ENCODE peak calls at places on chromosomes 7 and 10, in six cellular contexts. One of them, this sample, is unnamed.
A peak's percentile ranks its signal among the peaks of the same experiment; 100 is the strongest.

GRCh38 chr10:89207181-89207800 is at the start of gene CH25H:
- DNase-seq in DND-41: peak; percentile 28
- DNase-seq in dorsolateral prefrontal cortex: peak; percentile 90
- DNase-seq in fibroblast of lung: peak; percentile 81
- DNase-seq in choroid plexus epithelial cell: peak; percentile 82
- DNase-seq in endothelial cell: peak; percentile 68
- DNase-seq in this sample: peak; percentile 68

GRCh38 chr10:5977471-5978370 is at the start of gene IL15RA:
- DNase-seq in DND-41: peak; percentile 87
- DNase-seq in dorsolateral prefrontal cortex: peak; percentile 50
- DNase-seq in fibroblast of lung: peak; percentile 68
- DNase-seq in choroid plexus epithelial cell: peak; percentile 51
- DNase-seq in endothelial cell: peak; percentile 55
- DNase-seq in this sample: peak; percentile 94

GRCh38 chr10:95832216-95833037 is 75.3 kb upstream of the CC2D2B start:
- DNase-seq in DND-41: no peak
- DNase-seq in dorsolateral prefrontal cortex: no peak
- DNase-seq in fibroblast of lung: no peak
- DNase-seq in choroid plexus epithelial cell: no peak
- DNase-seq in endothelial cell: no peak
- DNase-seq in this sample: peak; percentile 69

GRCh38 chr10:132111871-132112341 is 46.2 kb downstream of the JAKMIP3 start:
- DNase-seq in DND-41: no peak
- DNase-seq in dorsolateral prefrontal cortex: peak; percentile 3
- DNase-seq in fibroblast of lung: no peak
- DNase-seq in choroid plexus epithelial cell: no peak
- DNase-seq in endothelial cell: peak; percentile 1
- DNase-seq in this sample: no peak

GRCh38 chr7:80453699-80454340 is 58.0 kb downstream of the GNAT3 start:
- DNase-seq in DND-41: no peak
- DNase-seq in dorsolateral prefrontal cortex: no peak
- DNase-seq in fibroblast of lung: peak; percentile 69
- DNase-seq in choroid plexus epithelial cell: peak; percentile 66
- DNase-seq in endothelial cell: no peak
- DNase-seq in this sample: peak; percentile 13

GRCh38 chr7:2350055-2350454 is 4.6 kb upstream of the EIF3B start:
- DNase-seq in DND-41: no peak
- DNase-seq in dorsolateral prefrontal cortex: no peak
- DNase-seq in fibroblast of lung: no peak
- DNase-seq in choroid plexus epithelial cell: no peak
- DNase-seq in endothelial cell: no peak
- DNase-seq in this sample: no peak

GRCh38 chr10:22427890-22428571 is 82.7 kb downstream of the SPAG6 start:
- DNase-seq in DND-41: no peak
- DNase-seq in dorsolateral prefrontal cortex: no peak
- DNase-seq in fibroblast of lung: peak; percentile 97
- DNase-seq in choroid plexus epithelial cell: peak; percentile 72
- DNase-seq in endothelial cell: no peak
- DNase-seq in this sample: no peak

GRCh38 chr10:66329116-66329515 is 596.7 kb upstream of the LRRTM3 start:
- DNase-seq in DND-41: no peak
- DNase-seq in dorsolateral prefrontal cortex: no peak
- DNase-seq in fibroblast of lung: no peak
- DNase-seq in choroid plexus epithelial cell: no peak
- DNase-seq in endothelial cell: no peak
- DNase-seq in this sample: no peak

GRCh38 chr10:124378817-124379510 is 39.8 kb downstream of the OAT start:
- DNase-seq in DND-41: no peak
- DNase-seq in dorsolateral prefrontal cortex: peak; percentile 12
- DNase-seq in fibroblast of lung: no peak
- DNase-seq in choroid plexus epithelial cell: no peak
- DNase-seq in endothelial cell: no peak
- DNase-seq in this sample: no peak

GRCh38 chr7:51229106-51229537 is 87.5 kb downstream of the COBL start:
- DNase-seq in DND-41: no peak
- DNase-seq in dorsolateral prefrontal cortex: no peak
- DNase-seq in fibroblast of lung: no peak
- DNase-seq in choroid plexus epithelial cell: no peak
- DNase-seq in endothelial cell: no peak
- DNase-seq in this sample: no peak

GRCh38 chr7:5773661-5774086 is 7.8 kb downstream of the RNF216 start:
- DNase-seq in DND-41: peak; percentile 60
- DNase-seq in dorsolateral prefrontal cortex: no peak
- DNase-seq in fibroblast of lung: peak; percentile 77
- DNase-seq in choroid plexus epithelial cell: peak; percentile 92
- DNase-seq in endothelial cell: no peak
- DNase-seq in this sample: peak; percentile 69

GRCh38 chr10:80945267-80945880 is 407.7 kb downstream of the SH2D4B start:
- DNase-seq in DND-41: no peak
- DNase-seq in dorsolateral prefrontal cortex: no peak
- DNase-seq in fibroblast of lung: no peak
- DNase-seq in choroid plexus epithelial cell: no peak
- DNase-seq in endothelial cell: peak; percentile 27
- DNase-seq in this sample: no peak
- TF ChIP-seq CTCF in DND-41: no peak
- TF ChIP-seq CTCF in dorsolateral prefrontal cortex: peak; percentile 57
- TF ChIP-seq CTCF in fibroblast of lung: no peak
- TF ChIP-seq CTCF in choroid plexus epithelial cell: no peak
- TF ChIP-seq CTCF in endothelial cell: no peak
- TF ChIP-seq CTCF in this sample: no peak

GRCh38 chr7:85748861-85749260 is 562.0 kb upstream of the SEMA3D start:
- DNase-seq in DND-41: no peak
- DNase-seq in dorsolateral prefrontal cortex: no peak
- DNase-seq in fibroblast of lung: no peak
- DNase-seq in choroid plexus epithelial cell: no peak
- DNase-seq in endothelial cell: no peak
- DNase-seq in this sample: no peak

GRCh38 chr7:85749715-85750453 is 563.0 kb upstream of the SEMA3D start:
- DNase-seq in DND-41: no peak
- DNase-seq in dorsolateral prefrontal cortex: no peak
- DNase-seq in fibroblast of lung: no peak
- DNase-seq in choroid plexus epithelial cell: peak; percentile 14
- DNase-seq in endothelial cell: no peak
- DNase-seq in this sample: no peak

DNA sequence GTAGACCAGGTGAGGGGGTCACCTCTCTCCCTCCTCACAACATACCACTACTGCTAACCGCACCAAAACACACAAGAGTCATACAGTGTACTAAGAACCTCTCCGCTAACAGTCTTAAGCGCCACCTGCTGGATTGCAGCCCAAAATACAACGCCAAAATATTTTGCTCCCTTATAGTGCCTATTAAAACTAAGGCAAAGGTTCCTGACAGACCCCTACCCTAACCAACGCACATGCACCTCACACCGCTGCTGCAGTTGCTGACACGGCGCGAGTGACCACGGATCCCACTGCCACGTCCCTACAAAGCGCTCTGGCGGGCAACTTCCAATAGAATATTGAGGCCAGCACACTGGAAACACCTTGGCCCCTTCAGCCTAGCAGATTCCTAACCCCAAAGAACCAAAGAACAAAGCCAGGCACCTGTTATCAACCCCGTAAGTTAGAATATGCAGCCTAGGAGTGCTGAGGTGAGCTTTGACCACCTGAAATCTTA is 563.6 kb upstream of the SEMA3D start:
- DNase-seq in DND-41: peak; percentile 22
- DNase-seq in dorsolateral prefrontal cortex: no peak
- DNase-seq in fibroblast of lung: peak; percentile 60
- DNase-seq in choroid plexus epithelial cell: peak; percentile 68
- DNase-seq in endothelial cell: peak; percentile 67
- DNase-seq in this sample: peak; percentile 28
- TF ChIP-seq CTCF in DND-41: peak; percentile 68
- TF ChIP-seq CTCF in dorsolateral prefrontal cortex: peak; percentile 35
- TF ChIP-seq CTCF in fibroblast of lung: peak; percentile 62
- TF ChIP-seq CTCF in choroid plexus epithelial cell: peak; percentile 89
- TF ChIP-seq CTCF in endothelial cell: peak; percentile 82
- TF ChIP-seq CTCF in this sample: peak; percentile 26

GRCh38 chr10:16742165-16742960 is 74.9 kb downstream of the RSU1 start:
- DNase-seq in DND-41: no peak
- DNase-seq in dorsolateral prefrontal cortex: no peak
- DNase-seq in fibroblast of lung: no peak
- DNase-seq in choroid plexus epithelial cell: no peak
- DNase-seq in endothelial cell: no peak
- DNase-seq in this sample: no peak
- TF ChIP-seq CTCF in DND-41: no peak
- TF ChIP-seq CTCF in dorsolateral prefrontal cortex: no peak
- TF ChIP-seq CTCF in fibroblast of lung: no peak
- TF ChIP-seq CTCF in choroid plexus epithelial cell: no peak
- TF ChIP-seq CTCF in endothelial cell: no peak
- TF ChIP-seq CTCF in this sample: no peak

GRCh38 chr7:19099924-19100323 is 17.5 kb downstream of the TWIST1 start:
- DNase-seq in DND-41: no peak
- DNase-seq in dorsolateral prefrontal cortex: no peak
- DNase-seq in fibroblast of lung: no peak
- DNase-seq in choroid plexus epithelial cell: no peak
- DNase-seq in endothelial cell: no peak
- DNase-seq in this sample: no peak
- TF ChIP-seq CTCF in DND-41: no peak
- TF ChIP-seq CTCF in dorsolateral prefrontal cortex: no peak
- TF ChIP-seq CTCF in fibroblast of lung: no peak
- TF ChIP-seq CTCF in choroid plexus epithelial cell: no peak
- TF ChIP-seq CTCF in endothelial cell: no peak
- TF ChIP-seq CTCF in this sample: no peak

DNA sequence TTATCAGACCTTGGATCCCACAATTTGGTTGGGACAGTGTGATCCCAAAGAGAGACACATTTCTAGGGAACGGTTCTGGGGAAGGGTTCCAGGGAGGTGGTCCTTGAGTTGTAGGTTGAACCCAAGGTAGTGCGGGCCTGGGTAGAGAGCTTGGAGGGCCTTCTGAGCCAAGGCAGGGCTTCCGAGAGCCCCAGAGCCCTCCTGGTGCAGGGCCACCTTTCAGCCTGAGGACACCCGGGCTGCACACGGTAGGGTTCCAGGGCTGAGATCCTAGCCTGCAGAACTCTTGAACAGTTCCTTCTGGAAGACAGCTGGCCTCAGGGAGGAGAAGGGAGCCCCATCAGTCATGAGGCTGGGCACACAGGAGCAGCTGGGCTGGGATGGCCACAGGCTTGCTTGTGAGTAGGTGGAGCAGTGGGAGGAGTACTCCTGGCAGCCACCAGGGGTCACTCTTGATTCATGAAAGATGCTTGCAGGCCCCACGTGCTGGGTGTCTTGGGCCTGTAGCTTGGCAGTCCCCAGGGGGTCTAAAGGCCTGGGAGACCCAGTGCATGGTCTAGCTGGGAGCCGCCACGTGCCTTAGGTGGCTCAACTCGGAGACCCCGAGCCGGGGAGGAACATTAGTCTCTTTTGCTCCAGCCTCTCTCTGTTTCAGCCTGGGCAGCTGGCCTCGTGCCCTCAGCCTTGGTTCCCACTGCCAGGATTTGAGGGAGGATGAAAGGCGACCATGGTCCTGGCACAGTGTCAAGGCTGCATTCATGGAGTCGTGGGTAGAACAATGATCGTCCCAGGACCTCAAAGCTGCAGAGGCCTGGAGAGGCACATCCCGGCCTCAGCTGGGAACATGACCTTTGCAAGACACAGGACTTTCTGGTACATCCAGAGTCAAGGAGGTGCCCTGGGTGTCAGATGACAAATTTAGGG is 381.6 kb downstream of the TYW1 start:
- DNase-seq in DND-41: peak; percentile 75
- DNase-seq in dorsolateral prefrontal cortex: peak; percentile 59
- DNase-seq in fibroblast of lung: peak; percentile 63
- DNase-seq in choroid plexus epithelial cell: peak; percentile 89
- DNase-seq in endothelial cell: peak; percentile 71
- DNase-seq in this sample: peak; percentile 67
- TF ChIP-seq CTCF in DND-41: peak; percentile 94
- TF ChIP-seq CTCF in dorsolateral prefrontal cortex: peak; percentile 88
- TF ChIP-seq CTCF in fibroblast of lung: peak; percentile 62
- TF ChIP-seq CTCF in choroid plexus epithelial cell: peak; percentile 88
- TF ChIP-seq CTCF in endothelial cell: peak; percentile 71
- TF ChIP-seq CTCF in this sample: peak; percentile 84

GRCh38 chr10:1074748-1075358 is 18.7 kb downstream of the WDR37 start:
- DNase-seq in DND-41: no peak
- DNase-seq in dorsolateral prefrontal cortex: no peak
- DNase-seq in fibroblast of lung: peak; percentile 13
- DNase-seq in choroid plexus epithelial cell: peak; percentile 42
- DNase-seq in endothelial cell: no peak
- DNase-seq in this sample: no peak
- TF ChIP-seq CTCF in DND-41: peak; percentile 48
- TF ChIP-seq CTCF in dorsolateral prefrontal cortex: peak; percentile 19
- TF ChIP-seq CTCF in fibroblast of lung: no peak
- TF ChIP-seq CTCF in choroid plexus epithelial cell: peak; percentile 49
- TF ChIP-seq CTCF in endothelial cell: no peak
- TF ChIP-seq CTCF in this sample: peak; percentile 45

DNA sequence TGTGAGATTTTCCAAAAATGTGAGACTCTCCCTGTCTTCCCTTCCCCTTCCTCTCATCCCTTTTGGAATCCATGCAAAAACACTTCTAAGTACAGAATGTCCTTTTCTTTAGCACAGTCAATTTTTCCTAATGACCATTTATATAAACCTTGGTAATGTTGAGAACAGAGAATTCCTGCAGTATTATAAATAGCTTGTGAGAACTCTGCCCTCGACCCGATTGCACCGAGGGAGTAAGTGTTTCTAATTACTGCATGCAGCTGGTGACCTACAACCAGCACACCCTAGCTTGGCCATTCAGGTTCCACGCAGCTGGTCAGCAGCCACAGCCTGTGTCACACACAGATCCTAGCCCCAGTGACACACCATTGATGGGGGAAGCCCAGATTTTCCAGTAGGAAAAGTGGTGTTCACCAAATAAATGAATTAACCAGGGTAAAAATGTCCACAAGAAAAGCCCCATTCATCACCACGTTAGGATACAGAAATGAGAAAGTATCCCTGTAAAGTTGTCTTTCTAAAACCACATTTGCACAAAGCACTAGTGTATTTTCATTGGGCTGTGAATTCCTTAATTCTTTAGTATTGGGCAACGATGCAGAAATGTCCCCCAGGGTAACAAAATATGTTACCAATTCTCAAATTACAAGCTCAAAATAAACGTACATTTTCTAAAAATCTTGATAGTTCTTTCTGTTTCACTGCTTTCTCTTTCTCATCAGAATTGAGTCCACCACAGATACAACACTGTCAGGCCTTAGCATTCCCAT is 499.0 kb upstream of the KLF6 start:
- DNase-seq in DND-41: no peak
- DNase-seq in dorsolateral prefrontal cortex: no peak
- DNase-seq in fibroblast of lung: peak; percentile 99
- DNase-seq in choroid plexus epithelial cell: peak; percentile 94
- DNase-seq in endothelial cell: no peak
- DNase-seq in this sample: no peak
- TF ChIP-seq CTCF in DND-41: no peak
- TF ChIP-seq CTCF in dorsolateral prefrontal cortex: no peak
- TF ChIP-seq CTCF in fibroblast of lung: no peak
- TF ChIP-seq CTCF in choroid plexus epithelial cell: no peak
- TF ChIP-seq CTCF in endothelial cell: no peak
- TF ChIP-seq CTCF in this sample: no peak

This sample was measured in activated CD8-positive, alpha-beta T cell treated with anti-CD3 and anti-CD28 coated beads for 36 hours.